ENCODE peak calls at places on chromosomes 2 and 18, in eight cellular contexts. I is endothelial cell of umbilical vein; R is kidney; H is HCT116; E is SJSA1; S is GM23338; K is AG04450; G is naive thymus-derived CD4-positive, alpha-beta T cell. F is an unnamed sample.

GRCh38 chr2:150144546-150145305 is 342.7 kb downstream of the RND3 start:
- DNase-seq in R (no peak), E (no peak), K (no peak), S (no peak), H (no peak), I (no peak), G (no peak), F (no peak)

GRCh38 chr18:61833387-61833786 is 59.4 kb downstream of the RNF152 start:
- DNase-seq in I (peak), R (no peak), G (peak), K (no peak), E (peak), H (no peak), S (no peak), F (no peak)

GRCh38 chr18:60982296-60982695 is 350.9 kb upstream of the CDH20 start:
- DNase-seq in E (no peak), G (no peak), H (no peak), K (no peak), I (peak), S (no peak), R (no peak), F (no peak)

GRCh38 chr2:45675130-45675812 is 23.8 kb downstream of the PRKCE start:
- DNase-seq in R (peak), S (no peak), G (no peak), I (no peak), K (no peak), E (no peak), H (peak), F (peak)

GRCh38 chr2:111161971-111162370 is 41.3 kb downstream of the BCL2L11 start:
- DNase-seq in E (no peak), H (no peak), K (no peak), G (no peak), S (no peak), I (peak), R (no peak), F (no peak)

GRCh38 chr18:44601447-44601846 is 79.2 kb upstream of the SETBP1 start:
- DNase-seq in E (peak), I (peak), R (no peak), H (no peak), K (no peak), G (no peak), S (no peak), F (no peak)

GRCh38 chr18:50806208-50806616 is 13.6 kb downstream of the MRO start:
- DNase-seq in H (no peak), R (no peak), K (no peak), I (no peak), S (peak), G (no peak), E (no peak), F (peak)

GRCh38 chr2:130380096-130380934 is 24.5 kb downstream of the PTPN18 start:
- DNase-seq in I (no peak), S (no peak), H (no peak), G (no peak), K (no peak), R (peak), E (no peak), F (no peak)

GRCh38 chr18:2923464-2923863 is 76.7 kb downstream of the EMILIN2 start:
- DNase-seq in S (no peak), G (no peak), E (no peak), H (no peak), K (no peak), R (no peak), I (peak), F (no peak)

GRCh38 chr2:137435176-137435575 is 529.1 kb upstream of the HNMT start:
- DNase-seq in H (no peak), G (no peak), R (no peak), K (no peak), S (no peak), E (no peak), I (no peak), F (no peak)

GRCh38 chr2:98727369-98727749 is 3.6 kb downstream of the MGAT4A start:
- DNase-seq in K (no peak), R (no peak), I (peak), H (no peak), S (no peak), E (no peak), G (no peak), F (no peak)

GRCh38 chr18:61448316-61448715 is 115.1 kb downstream of the CDH20 start:
- DNase-seq in S (no peak), I (no peak), R (no peak), E (no peak), H (no peak), G (no peak), K (no peak), F (no peak)

GRCh38 chr2:191244350-191244749 is 854 bp upstream of the MYO1B start:
- DNase-seq in R (no peak), G (no peak), K (no peak), H (no peak), E (no peak), I (no peak), S (no peak), F (no peak)

GRCh38 chr2:202278036-202278760 is 12.6 kb downstream of the NOP58 start:
- DNase-seq in K (no peak), H (no peak), S (no peak), R (no peak), I (peak), E (peak), G (no peak), F (no peak)

GRCh38 chr2:190404487-190404886 is 3.7 kb upstream of the MFSD6 start:
- DNase-seq in H (peak), R (no peak), E (no peak), G (no peak), K (no peak), I (no peak), S (no peak), F (no peak)

GRCh38 chr2:241031436-241032165 is 33.2 kb downstream of the SNED1 start:
- DNase-seq in S (no peak), E (no peak), R (no peak), G (no peak), H (no peak), I (no peak), K (no peak), F (no peak)

GRCh38 chr2:121890041-121890440 is 134.6 kb downstream of the TSN start:
- DNase-seq in H (no peak), K (no peak), E (no peak), S (no peak), R (no peak), G (no peak), I (no peak), F (no peak)

GRCh38 chr2:179348921-179349320 is 84.3 kb upstream of the SESTD1 start:
- DNase-seq in R (no peak), H (no peak), I (no peak), K (no peak), S (no peak), G (no peak), E (no peak), F (no peak)

GRCh38 chr2:207136872-207137271 is 28.9 kb downstream of the KLF7 start:
- DNase-seq in R (no peak), K (no peak), I (no peak), E (no peak), H (no peak), S (no peak), G (no peak), F (no peak)

GRCh38 chr2:225678792-225679191 is 279.3 kb downstream of the NYAP2 start:
- DNase-seq in I (no peak), H (no peak), E (no peak), G (no peak), K (no peak), S (no peak), R (no peak), F (no peak)

GRCh38 chr2:23683001-23683400 is 243.9 kb downstream of the ATAD2B start:
- DNase-seq in I (no peak), R (peak), H (no peak), G (no peak), K (no peak), S (no peak), E (no peak), F (no peak)
- H3K27ac ChIP-seq in I (no peak), R (no peak), H (no peak), G (no peak), K (no peak), S (no peak), E (no peak), F (no peak)

DNA sequence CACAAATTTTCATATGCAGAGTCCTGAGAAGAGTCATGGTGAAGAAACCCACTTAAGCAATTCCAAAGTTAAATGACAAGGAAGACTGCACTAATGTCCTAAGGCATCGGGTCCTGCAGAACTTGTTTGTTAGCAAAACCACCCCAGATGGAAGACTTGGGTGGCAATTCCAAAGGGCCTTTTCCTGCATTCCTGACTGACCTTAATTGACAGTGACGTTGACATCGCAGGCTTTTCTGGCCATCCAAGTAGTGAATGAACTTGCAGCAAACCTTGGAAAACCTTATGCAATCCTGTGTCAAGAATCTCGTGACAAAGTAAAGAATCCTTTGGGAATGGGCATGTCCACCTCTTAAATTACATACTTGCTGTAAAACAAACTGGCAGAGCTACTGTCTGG is 112.5 kb upstream of the SH3BP4 start:
- DNase-seq in S (no peak), H (no peak), R (no peak), I (no peak), K (no peak), E (peak), G (no peak), F (no peak)
- H3K4me3 ChIP-seq in S (no peak), H (no peak), R (no peak), I (no peak), K (no peak), E (no peak), G (no peak), F (no peak)

GRCh38 chr2:217993817-217994459 is 8.9 kb downstream of the TNS1 start:
- DNase-seq in G (peak), K (no peak), H (no peak), I (peak), E (no peak), R (peak), S (peak), F (peak)
- H3K27ac ChIP-seq in G (no peak), K (peak), H (no peak), I (peak), E (peak), R (no peak), S (no peak), F (peak)

DNA sequence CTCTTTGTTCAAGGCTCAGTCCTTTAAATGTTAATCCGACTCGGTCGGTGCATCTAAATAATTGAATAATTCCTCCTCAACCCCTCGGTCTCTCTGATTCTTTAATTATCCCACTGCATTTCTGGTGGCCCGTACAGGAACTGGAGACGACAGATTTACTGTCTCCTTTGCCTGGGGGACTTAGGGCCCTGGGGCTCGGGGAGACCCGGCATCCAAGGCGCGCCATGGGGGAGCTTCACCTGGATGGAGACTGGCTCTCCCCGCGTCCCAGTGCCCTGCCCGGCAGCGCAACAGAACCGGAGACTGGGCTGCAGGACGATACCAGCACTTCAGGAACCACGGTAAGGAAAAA is 47.7 kb upstream of the SELENOI start:
- DNase-seq in H (no peak), R (no peak), E (no peak), K (no peak), G (peak), I (peak), S (peak), F (no peak)
- H3K4me3 ChIP-seq in H (no peak), R (peak), E (no peak), K (no peak), G (peak), I (no peak), S (peak), F (peak)

GRCh38 chr2:158690823-158691222 is 104.3 kb upstream of the DAPL1 start:
- DNase-seq in E (no peak), I (no peak), K (no peak), S (no peak), H (no peak), R (no peak), G (no peak), F (no peak)

GRCh38 chr2:158691619-158692018 is 103.5 kb upstream of the DAPL1 start:
- DNase-seq in G (no peak), I (no peak), H (no peak), R (no peak), K (no peak), E (no peak), S (no peak), F (no peak)

GRCh38 chr2:158687315-158687714 is 107.8 kb upstream of the DAPL1 start:
- DNase-seq in S (no peak), G (no peak), K (no peak), I (no peak), H (no peak), R (no peak), E (no peak), F (no peak)

GRCh38 chr2:158686166-158686792 is 108.8 kb upstream of the DAPL1 start:
- DNase-seq in G (no peak), I (no peak), K (no peak), H (no peak), S (no peak), R (no peak), E (no peak), F (no peak)

GRCh38 chr2:158688722-158689121 is 106.4 kb upstream of the DAPL1 start:
- DNase-seq in G (no peak), K (no peak), R (no peak), E (no peak), S (peak), H (no peak), I (no peak), F (no peak)
- H3K27ac ChIP-seq in G (no peak), K (no peak), R (no peak), E (no peak), S (no peak), H (no peak), I (no peak), F (no peak)

GRCh38 chr2:38281095-38281742 is 95.9 kb downstream of the ATL2 start:
- DNase-seq in K (no peak), G (no peak), R (no peak), H (no peak), I (no peak), E (no peak), S (no peak), F (no peak)
- H3K4me3 ChIP-seq in K (no peak), G (no peak), R (no peak), H (no peak), I (no peak), E (no peak), S (no peak), F (no peak)

GRCh38 chr18:66994790-66995189 is 390.9 kb upstream of the CDH19 start:
- DNase-seq in K (no peak), I (no peak), G (no peak), R (no peak), S (no peak), E (no peak), H (no peak), F (no peak)

GRCh38 chr18:66999003-66999402 is 395.1 kb upstream of the CDH19 start:
- DNase-seq in R (no peak), G (no peak), I (no peak), E (no peak), H (no peak), S (no peak), K (no peak), F (no peak)

GRCh38 chr18:66995270-66995669 is 391.4 kb upstream of the CDH19 start:
- DNase-seq in H (no peak), R (no peak), S (no peak), G (no peak), K (no peak), I (no peak), E (no peak), F (no peak)

GRCh38 chr18:66990909-66991308 is 387.0 kb upstream of the CDH19 start:
- DNase-seq in E (no peak), K (no peak), R (no peak), S (peak), H (no peak), I (no peak), G (no peak), F (no peak)

GRCh38 chr18:66993492-66993891 is 389.6 kb upstream of the CDH19 start:
- DNase-seq in H (no peak), E (no peak), S (peak), I (no peak), K (no peak), G (no peak), R (no peak), F (no peak)
- H3K27ac ChIP-seq in H (no peak), E (no peak), S (no peak), I (no peak), K (no peak), G (no peak), R (no peak), F (no peak)

F was measured in upper lobe of right lung.